ENCODE peak calls at places on chromosomes 2 and 18, in four cellular contexts. P, R, X and G are unnamed samples.

GRCh38 chr2:202069189-202070050 is 3.6 kb upstream of the KIAA2012 start:
- DNase-seq in P (no peak), X (no peak), R (no peak), G (no peak)

GRCh38 chr2:197219636-197220035 is 90.9 kb downstream of the ANKRD44 start:
- DNase-seq in R (no peak), X (no peak), P (no peak), G (no peak)

GRCh38 chr2:106882658-106883057 is 3.3 kb downstream of the ST6GAL2 start:
- DNase-seq in X (no peak), P (no peak), R (no peak), G (no peak)

GRCh38 chr2:122191331-122191730 is 435.9 kb downstream of the TSN start:
- DNase-seq in R (peak), P (no peak), X (no peak), G (peak)

GRCh38 chr2:242010567-242011513 is 141.3 kb downstream of the RTP5 start:
- DNase-seq in P (no peak), R (no peak), X (no peak), G (no peak)

GRCh38 chr2:63865159-63865799 is 23.6 kb downstream of the UGP2 start:
- DNase-seq in X (no peak), P (no peak), R (no peak), G (no peak)

GRCh38 chr18:36352384-36352783 is 54.9 kb downstream of the FHOD3 start:
- DNase-seq in R (no peak), X (no peak), P (peak), G (peak)

GRCh38 chr2:42216712-42217111 is 47.6 kb downstream of the EML4 start:
- DNase-seq in P (no peak), X (no peak), R (no peak), G (no peak)

GRCh38 chr2:188852752-188853151 is 121.4 kb upstream of the COL3A1 start:
- DNase-seq in R (no peak), P (no peak), X (no peak), G (no peak)

GRCh38 chr2:237895544-237896506 is 36.4 kb downstream of the RAMP1 start:
- DNase-seq in R (no peak), X (peak), P (no peak), G (peak)

GRCh38 chr2:105952131-105952530 is 207.4 kb downstream of the NCK2 start:
- DNase-seq in X (no peak), R (no peak), P (no peak), G (no peak)

GRCh38 chr2:216195565-216195978 is 86.4 kb downstream of the XRCC5 start:
- DNase-seq in R (no peak), P (peak), X (no peak), G (no peak)

GRCh38 chr18:13387856-13388548 is 169.4 kb downstream of the LDLRAD4 start:
- DNase-seq in X (no peak), P (peak), R (no peak), G (no peak)

GRCh38 chr18:28048612-28049011 is 128.3 kb downstream of the CDH2 start:
- DNase-seq in X (no peak), R (no peak), P (no peak), G (no peak)